ENCODE peak calls at places on chromosomes 12 and 14, in seven cellular contexts. A is astrocyte of the spinal cord, R is coronary artery, N is astrocyte of the cerebellum, M is foreskin fibroblast, V is cardiac fibroblast, K is tibial nerve. U is an unnamed sample.

GRCh38 chr12:31687101-31687527 is 27.6 kb downstream of the ETFBKMT start:
- DNase-seq in V (no peak), N (no peak), K (no peak), R (no peak), M (no peak), A (no peak), U (no peak)

GRCh38 chr12:116931665-116932064 is 20.9 kb downstream of the FBXW8 start:
- DNase-seq in N (no peak), R (no peak), V (no peak), M (no peak), K (no peak), A (no peak), U (no peak)

GRCh38 chr12:126742326-126742725 is 1524.6 kb upstream of the TMEM132C start:
- DNase-seq in R (no peak), M (no peak), K (no peak), A (peak; percentile 45), N (peak; percentile 43), V (no peak), U (no peak)

GRCh38 chr12:83945871-83946270 is 966.7 kb downstream of the SLC6A15 start:
- DNase-seq in M (peak; percentile 82), K (no peak), R (no peak), N (peak; percentile 26), V (peak; percentile 26), A (peak; percentile 79), U (peak; percentile 65)

GRCh38 chr14:73255005-73255400 is 17.7 kb downstream of the PAPLN start:
- DNase-seq in K (no peak), N (no peak), V (no peak), A (no peak), M (no peak), R (no peak), U (no peak)

GRCh38 chr14:96960598-96961116 is 163.5 kb downstream of the VRK1 start:
- DNase-seq in R (no peak), M (no peak), A (no peak), N (no peak), V (no peak), K (no peak), U (no peak)

GRCh38 chr12:18045446-18046001 is 44.5 kb downstream of the RERGL start:
- DNase-seq in M (no peak), K (no peak), N (no peak), V (no peak), R (no peak), A (no peak), U (no peak)

GRCh38 chr12:122845041-122845864 is 10.0 kb downstream of the HIP1R start:
- DNase-seq in N (no peak), A (no peak), V (no peak), R (no peak), M (no peak), K (no peak), U (no peak)

GRCh38 chr14:29419736-29420135 is 507.9 kb downstream of the PRKD1 start:
- DNase-seq in N (no peak), A (no peak), V (no peak), K (no peak), M (no peak), R (no peak), U (no peak)

GRCh38 chr12:53752192-53752601 is 418 bp upstream of the CISTR start:
- DNase-seq in M (no peak), V (no peak), K (no peak), A (no peak), N (no peak), R (no peak), U (no peak)

GRCh38 chr12:105013892-105014291 is 27.8 kb downstream of the NOPCHAP1 start:
- DNase-seq in V (no peak), M (peak; percentile 42), A (peak; percentile 47), R (no peak), N (peak; percentile 46), K (no peak), U (peak; percentile 34)

GRCh38 chr12:2794261-2794735 is 472 bp upstream of the FKBP4 start:
- DNase-seq in M (no peak), R (peak; percentile 83), N (no peak), K (no peak), V (no peak), A (no peak), U (no peak)

GRCh38 chr12:87157791-87158190 is 871.4 kb downstream of the C12orf50 start:
- DNase-seq in N (peak; percentile 88), K (no peak), A (peak; percentile 96), R (no peak), V (peak; percentile 97), M (peak; percentile 80), U (peak; percentile 89)

GRCh38 chr12:69151254-69151751 is 88.1 kb upstream of the CPSF6 start:
- DNase-seq in K (no peak), A (peak; percentile 72), R (no peak), N (no peak), V (peak; percentile 18), M (peak; percentile 70), U (peak; percentile 51)

GRCh38 chr12:47361389-47362031 is 281.8 kb upstream of the AMIGO2 start:
- DNase-seq in R (no peak), K (no peak), N (no peak), A (no peak), M (no peak), V (no peak), U (peak; percentile 57)

GRCh38 chr12:76649091-76649490 is 89.5 kb upstream of the OSBPL8 start:
- DNase-seq in R (no peak), N (no peak), K (no peak), A (no peak), V (no peak), M (no peak), U (no peak)

GRCh38 chr12:125069616-125070015 is 4.4 kb downstream of the AACS start:
- DNase-seq in A (no peak), M (no peak), R (no peak), N (no peak), V (no peak), K (no peak), U (no peak)

GRCh38 chr14:104937161-104937560 is 12.5 kb downstream of the PLD4 start:
- DNase-seq in R (no peak), A (no peak), V (no peak), N (no peak), M (no peak), K (no peak), U (no peak)

GRCh38 chr12:48351022-48351708 is 446 bp upstream of the ZNF641 start:
- DNase-seq in K (peak; percentile 83), V (peak; percentile 81), N (peak; percentile 50), M (peak; percentile 81), R (peak; percentile 90), A (peak; percentile 66), U (peak; percentile 91)

GRCh38 chr14:104386281-104386841 is 193.2 kb upstream of the C14orf180 start:
- DNase-seq in K (no peak), M (no peak), R (peak; percentile 49), A (no peak), V (no peak), N (no peak), U (no peak)

GRCh38 chr14:32542507-32542906 is 213.4 kb downstream of the AKAP6 start:
- DNase-seq in R (no peak), K (no peak), N (no peak), M (no peak), A (no peak), V (peak; percentile 11), U (no peak)

DNA sequence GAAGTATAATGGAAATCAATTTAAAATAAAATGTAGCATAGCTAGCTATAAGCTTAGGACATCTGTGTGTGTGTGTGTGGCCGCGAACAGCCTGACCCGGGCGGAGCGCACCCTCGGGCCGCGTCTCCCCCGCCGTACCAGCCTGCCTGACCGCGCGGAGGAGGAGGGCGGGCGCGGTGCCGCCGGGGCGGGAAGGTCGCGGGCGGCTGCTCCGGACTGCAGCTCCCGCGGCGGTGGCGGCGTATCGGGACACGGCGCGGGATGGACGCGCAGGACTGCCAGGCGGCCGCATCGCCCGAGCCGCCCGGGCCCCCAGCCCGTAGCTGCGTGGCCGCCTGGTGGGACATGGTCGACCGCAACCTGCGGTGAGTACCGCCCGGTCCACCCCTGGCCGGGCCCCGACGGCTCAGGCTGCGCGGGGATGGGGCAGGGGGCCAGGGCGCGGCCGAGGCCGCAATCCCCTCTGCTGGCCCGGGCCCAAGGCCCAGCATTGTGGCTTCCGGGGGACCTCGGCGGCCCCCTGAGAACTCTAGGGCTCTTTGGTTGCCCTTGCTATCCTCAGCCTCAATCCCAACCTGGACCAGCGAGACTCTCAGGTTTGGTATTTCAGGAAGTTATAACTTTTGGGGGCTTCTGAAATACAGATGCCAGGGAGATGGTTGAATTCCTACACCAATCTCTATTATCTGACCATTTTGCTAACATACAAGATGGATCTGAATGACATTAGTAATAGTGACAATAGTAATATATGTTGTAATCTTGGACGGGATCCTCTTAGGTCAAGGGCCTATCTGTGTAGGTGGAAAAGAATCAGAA is at the start of gene ABHD12B:
- DNase-seq in R (no peak), V (no peak), K (no peak), M (peak; percentile 42), A (no peak), N (no peak), U (no peak)
- H3K4me3 ChIP-seq in R (peak within 1 kb of the TSS; percentile 62), V (no peak within 1 kb of the TSS), K (no peak within 1 kb of the TSS), M (peak within 1 kb of the TSS; percentile 7), A (no peak within 1 kb of the TSS), N (peak within 1 kb of the TSS; percentile 11), U (peak within 1 kb of the TSS; percentile 15)

GRCh38 chr12:22631863-22632463 is 7.0 kb downstream of the ETNK1 start:
- DNase-seq in V (peak; percentile 49), N (no peak), M (peak; percentile 56), K (no peak), R (no peak), A (peak; percentile 22), U (peak; percentile 32)
- TF ChIP-seq CTCF in V (peak; percentile 53), N (peak; percentile 32), M (peak; percentile 42), K (peak; percentile 29), R (peak; percentile 26), A (peak; percentile 50), U (peak; percentile 61)

GRCh38 chr12:12397184-12397583 is 40.3 kb downstream of the BORCS5 start:
- DNase-seq in A (no peak), R (no peak), K (no peak), V (no peak), N (no peak), M (no peak), U (no peak)
- H3K4me3 ChIP-seq in A (no peak overlapping the region), R (no peak overlapping the region), K (no peak overlapping the region), V (no peak overlapping the region), N (no peak overlapping the region), M (no peak overlapping the region), U (no peak overlapping the region)

GRCh38 chr14:51093371-51094281 is 1.3 kb downstream of the TRIM9 start:
- DNase-seq in N (no peak), M (peak; percentile 27), A (peak; percentile 17), R (no peak), V (no peak), K (no peak), U (no peak)
- TF ChIP-seq CTCF in N (peak; percentile 52), M (no peak), A (peak; percentile 35), R (no peak), V (no peak), K (no peak), U (no peak)

DNA sequence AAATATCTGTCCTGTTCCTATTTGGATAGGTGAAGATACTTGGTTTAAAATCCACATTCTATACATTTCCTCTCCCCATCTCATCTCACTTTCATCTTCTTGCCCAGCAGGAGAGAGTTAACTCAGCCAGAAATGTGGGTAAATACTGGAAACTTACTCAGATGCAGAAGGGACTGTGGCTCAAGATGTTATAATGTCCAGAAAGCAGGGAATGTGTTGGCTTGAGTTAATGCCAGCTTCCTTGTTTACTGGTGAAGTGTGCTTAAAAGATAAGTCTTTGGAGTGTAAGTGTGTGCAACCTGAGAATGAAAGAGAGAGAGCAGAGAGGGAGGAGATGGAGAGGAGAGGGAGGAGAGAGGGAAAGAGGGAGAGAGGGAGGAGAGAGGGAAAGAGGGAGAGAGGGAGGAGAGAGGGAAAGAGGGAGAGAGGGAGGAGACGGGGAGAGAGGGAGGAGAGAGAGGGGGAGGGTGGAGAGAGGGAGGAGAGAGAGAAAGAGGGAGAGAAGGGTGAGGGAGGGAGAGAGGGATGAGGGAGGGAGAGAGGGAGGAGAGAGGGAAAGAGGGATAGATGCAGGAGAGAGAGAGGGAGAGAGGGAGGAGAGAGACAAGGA is 22.0 kb upstream of the SNRPF start:
- DNase-seq in A (peak; percentile 69), K (no peak), R (no peak), V (peak; percentile 58), N (peak; percentile 74), M (peak; percentile 85), U (peak; percentile 21)
- H3K4me3 ChIP-seq in A (no peak overlapping the region), K (no peak overlapping the region), R (no peak overlapping the region), V (no peak overlapping the region), N (peak overlapping the region; percentile 9), M (peak overlapping the region; percentile 19), U (no peak overlapping the region)